ENCODE peak calls at places on chromosome 12, in nine cellular contexts. U is type B pancreatic cell, Z is dorsolateral prefrontal cortex, L is lower leg skin, D is astrocyte, B is RWPE1, G is IMR-90, N is endothelial cell of umbilical vein, W is K562. H is an unnamed sample.

GRCh38 chr12:55996715-55997534 is at the start of gene SUOX:
- DNase-seq in B (peak; percentile 98), L (peak; percentile 99), G (peak; percentile 96), W (peak; percentile 99), N (peak; percentile 98), U (peak; percentile 93), Z (peak; percentile 90), D (peak; percentile 95), H (peak; percentile 82)

GRCh38 chr12:20646239-20646827 is 48.8 kb upstream of the SLCO1C1 start:
- DNase-seq in N (peak; percentile 58), G (peak; percentile 60), L (no peak), W (no peak), Z (no peak), D (peak; percentile 41), U (no peak), B (peak; percentile 7), H (no peak)

GRCh38 chr12:25694072-25694471 is 141.0 kb upstream of the LMNTD1 start:
- DNase-seq in B (peak; percentile 13), Z (no peak), D (peak; percentile 94), G (peak; percentile 85), N (peak; percentile 88), L (no peak), W (no peak), U (no peak), H (peak; percentile 25)

GRCh38 chr12:39103552-39104165 is 198.3 kb upstream of the CPNE8 start:
- DNase-seq in N (peak; percentile 53), U (no peak), Z (no peak), G (no peak), B (peak; percentile 80), W (peak; percentile 54), L (no peak), D (peak; percentile 47), H (no peak)

GRCh38 chr12:88339254-88339949 is 197.3 kb downstream of the TMTC3 start:
- DNase-seq in U (no peak), N (no peak), L (no peak), D (peak; percentile 88), G (peak; percentile 85), W (no peak), Z (no peak), B (peak; percentile 34), H (no peak)

GRCh38 chr12:105425263-105426174 is 95.0 kb downstream of the C12orf75 start:
- DNase-seq in W (no peak), N (no peak), U (no peak), L (no peak), D (no peak), Z (no peak), G (no peak), B (no peak), H (no peak)

GRCh38 chr12:34016361-34016760 is 5.9 kb upstream of the ALG10 start:
- DNase-seq in N (no peak), G (no peak), W (no peak), U (no peak), D (no peak), Z (no peak), L (no peak), B (no peak), H (no peak)

GRCh38 chr12:131901431-131902331 is 7.3 kb downstream of the ULK1 start:
- DNase-seq in W (no peak), U (no peak), D (no peak), B (peak; percentile 46), L (no peak), Z (no peak), N (no peak), G (no peak), H (no peak)

DNA sequence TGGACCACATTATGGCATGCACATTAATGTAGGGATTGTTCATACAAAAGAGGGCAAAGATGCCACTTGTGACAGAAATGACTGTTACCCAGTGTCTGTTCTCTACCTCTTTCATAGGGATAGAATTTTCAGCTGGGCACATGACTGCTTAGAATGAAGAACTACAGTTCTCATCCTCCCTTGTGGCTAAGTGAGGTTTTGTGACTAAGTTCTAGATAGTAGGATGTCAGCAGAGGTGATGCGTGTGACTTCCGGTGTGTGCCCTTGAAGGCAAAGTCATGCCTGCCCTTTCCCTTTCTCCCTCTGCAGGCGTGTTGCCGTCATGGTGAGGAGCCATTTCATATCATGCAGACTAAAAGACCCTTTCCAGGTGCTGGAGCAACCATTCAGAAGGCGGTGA is 99.3 kb downstream of the CACNA1C start:
- DNase-seq in Z (no peak), N (no peak), W (no peak), L (no peak), G (no peak), D (no peak), U (no peak), B (no peak), H (no peak)
- TF ChIP-seq CTCF in Z (no peak), N (no peak), W (no peak), L (no peak), G (no peak), D (no peak), U (no peak), B (no peak), H (no peak)

GRCh38 chr12:6950401-6950801 is 755 bp upstream of the PTPN6 start:
- DNase-seq in W (no peak), D (no peak), Z (no peak), G (no peak), B (no peak), L (no peak), N (no peak), U (no peak), H (no peak)

GRCh38 chr12:6946920-6947374 is 3.1 kb downstream of the C12orf57 start:
- DNase-seq in L (no peak), B (no peak), N (no peak), U (no peak), W (no peak), G (no peak), D (no peak), Z (no peak), H (no peak)

GRCh38 chr12:6950944-6951540 is at the start of gene PTPN6:
- DNase-seq in U (no peak), W (no peak), N (no peak), D (no peak), G (no peak), L (peak; percentile 89), B (no peak), Z (no peak), H (no peak)

GRCh38 chr12:6947615-6948014 is 3.5 kb upstream of the PTPN6 start:
- DNase-seq in B (no peak), G (no peak), L (no peak), N (no peak), Z (no peak), W (no peak), U (no peak), D (no peak), H (no peak)

DNA sequence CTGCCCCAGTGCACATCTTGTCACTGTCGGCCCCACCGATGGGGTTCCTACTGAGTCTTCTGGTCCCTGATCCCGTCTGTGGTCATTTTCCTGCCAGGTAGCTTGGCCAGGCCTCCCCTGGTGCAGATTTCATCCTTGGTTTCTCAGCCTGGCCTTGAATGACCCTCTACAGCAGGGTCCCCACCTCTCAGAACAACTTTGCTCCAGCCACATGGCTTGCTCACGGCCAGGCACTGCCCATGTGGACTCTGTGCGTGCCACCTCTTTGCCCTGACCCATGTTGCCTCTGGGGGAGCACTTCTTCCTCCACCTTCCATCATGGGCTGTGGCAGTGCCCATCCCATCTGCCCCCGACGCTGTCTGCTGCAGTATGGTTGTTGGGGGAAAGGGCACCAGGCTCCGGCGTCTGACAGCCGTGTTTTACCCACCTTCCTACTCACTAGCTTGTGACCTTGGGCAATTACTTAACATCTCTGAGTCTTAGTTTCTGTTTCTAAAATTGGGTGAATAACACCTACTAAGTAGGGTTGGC is 2.0 kb upstream of the PTPN6 start:
- DNase-seq in N (no peak), B (no peak), D (no peak), G (no peak), U (no peak), W (no peak), L (no peak), Z (no peak), H (no peak)
- TF ChIP-seq CTCF in N (peak; percentile 2), B (no peak), D (no peak), G (no peak), U (no peak), W (no peak), L (no peak), Z (no peak), H (no peak)

GRCh38 chr12:119235352-119235751 is 56.6 kb downstream of the HSPB8 start:
- DNase-seq in L (no peak), U (no peak), N (no peak), Z (no peak), G (no peak), W (no peak), B (no peak), D (no peak), H (no peak)

GRCh38 chr12:119236372-119236771 is 57.6 kb downstream of the HSPB8 start:
- DNase-seq in D (no peak), U (no peak), L (no peak), W (no peak), G (no peak), N (no peak), Z (no peak), B (no peak), H (no peak)

GRCh38 chr12:119241049-119241448 is 62.3 kb downstream of the HSPB8 start:
- DNase-seq in W (no peak), U (no peak), N (no peak), D (no peak), G (no peak), B (no peak), L (no peak), Z (no peak), H (no peak)

DNA sequence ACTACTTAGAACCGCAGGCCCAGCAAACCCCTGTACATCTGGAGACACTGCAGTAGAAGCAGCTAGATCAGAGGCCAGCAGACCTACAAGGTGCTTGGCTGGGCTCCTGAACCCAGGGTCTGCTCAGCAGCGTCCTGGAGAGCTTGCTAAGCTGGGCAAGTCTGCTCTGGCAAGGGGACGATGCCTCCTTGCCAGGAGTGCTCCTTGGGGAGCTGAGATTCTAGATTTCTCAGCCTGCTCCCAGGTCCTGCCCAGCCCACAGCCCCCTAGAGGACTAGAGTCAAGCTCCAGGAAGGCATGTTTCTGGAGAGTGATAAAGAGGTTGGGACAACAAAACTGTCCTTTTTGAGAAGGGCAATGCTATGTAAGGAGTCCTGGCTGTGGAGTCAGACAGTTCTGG is 60.3 kb downstream of the HSPB8 start:
- DNase-seq in U (no peak), B (no peak), Z (no peak), L (no peak), W (no peak), N (no peak), G (no peak), D (no peak), H (no peak)
- TF ChIP-seq CTCF in U (no peak), B (no peak), Z (no peak), L (no peak), W (no peak), N (no peak), G (no peak), D (no peak), H (no peak)

DNA sequence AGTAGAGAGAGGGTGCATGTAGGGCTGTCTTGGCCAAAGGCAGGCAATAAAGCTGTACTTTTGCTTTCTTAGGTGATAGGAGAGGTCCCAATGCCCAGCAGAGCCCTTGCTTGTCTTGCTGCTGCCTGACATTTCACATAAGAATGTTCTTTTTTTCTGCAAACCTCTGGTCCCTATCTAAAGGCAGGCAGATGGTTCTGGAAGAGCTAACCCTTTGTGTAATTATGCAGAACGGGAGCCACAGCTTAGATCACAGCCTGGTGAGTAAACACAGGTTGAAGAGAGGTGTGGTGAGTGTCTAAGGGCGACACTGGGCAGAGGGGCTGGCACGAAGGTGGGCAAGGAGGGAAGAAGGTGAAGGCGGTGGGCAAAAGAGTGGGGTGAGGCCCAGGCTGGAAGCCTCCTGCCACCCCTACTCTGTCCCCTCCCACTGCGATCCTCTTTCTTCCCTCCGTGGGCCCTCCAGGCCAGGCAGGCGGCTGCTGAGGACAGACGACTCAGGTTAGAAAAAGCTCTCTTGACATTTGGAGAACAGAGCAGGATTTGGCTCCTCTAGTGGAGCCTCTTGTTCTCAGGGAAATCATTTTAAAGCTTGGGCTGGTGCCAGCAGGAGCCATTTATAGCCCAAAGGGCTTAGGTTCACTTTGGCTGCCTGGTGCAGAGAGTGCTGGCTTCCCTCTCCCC is 42.8 kb downstream of the PRMT8 start:
- DNase-seq in G (no peak), Z (no peak), B (no peak), D (no peak), U (no peak), L (peak; percentile 60), N (no peak), W (no peak), H (no peak)
- TF ChIP-seq CTCF in G (no peak), Z (no peak), B (no peak), D (no peak), U (no peak), L (no peak), N (no peak), W (no peak), H (no peak)

H was measured in omental fat pad.